ENCODE peak calls at places on chromosomes 12 and 14, in ten cellular contexts. One of them, this sample, is unnamed.

GRCh38 chr12:52824741-52825410 is 9.2 kb downstream of the KRT79 start:
- DNase-seq in tibial nerve: no peak
- DNase-seq in HCT116: no peak
- DNase-seq in A673: no peak
- DNase-seq in pancreas: no peak
- DNase-seq in IMR-90: no peak
- DNase-seq in stomach: no peak
- DNase-seq in brain microvascular endothelial cell: no peak
- DNase-seq in testis: no peak
- DNase-seq in H1: no peak
- DNase-seq in this sample: no peak

GRCh38 chr14:87131879-87132278 is 861.1 kb downstream of the GALC start:
- DNase-seq in stomach: no peak
- DNase-seq in IMR-90: peak
- DNase-seq in testis: no peak
- DNase-seq in tibial nerve: no peak
- DNase-seq in HCT116: no peak
- DNase-seq in brain microvascular endothelial cell: no peak
- DNase-seq in pancreas: no peak
- DNase-seq in A673: peak
- DNase-seq in H1: no peak
- DNase-seq in this sample: no peak

GRCh38 chr12:124778411-124778810 is 85.3 kb downstream of the SCARB1 start:
- DNase-seq in brain microvascular endothelial cell: no peak
- DNase-seq in tibial nerve: no peak
- DNase-seq in H1: no peak
- DNase-seq in stomach: no peak
- DNase-seq in pancreas: no peak
- DNase-seq in HCT116: no peak
- DNase-seq in A673: no peak
- DNase-seq in IMR-90: no peak
- DNase-seq in testis: no peak
- DNase-seq in this sample: no peak

GRCh38 chr12:79549531-79550271 is 141.1 kb downstream of the PAWR start:
- DNase-seq in testis: no peak
- DNase-seq in pancreas: no peak
- DNase-seq in A673: no peak
- DNase-seq in brain microvascular endothelial cell: peak
- DNase-seq in HCT116: no peak
- DNase-seq in stomach: no peak
- DNase-seq in IMR-90: peak
- DNase-seq in tibial nerve: no peak
- DNase-seq in H1: no peak
- DNase-seq in this sample: no peak

GRCh38 chr14:33039321-33039720 is 100.6 kb downstream of the NPAS3 start:
- DNase-seq in stomach: no peak
- DNase-seq in pancreas: no peak
- DNase-seq in testis: no peak
- DNase-seq in H1: no peak
- DNase-seq in IMR-90: no peak
- DNase-seq in brain microvascular endothelial cell: no peak
- DNase-seq in HCT116: no peak
- DNase-seq in tibial nerve: no peak
- DNase-seq in A673: no peak
- DNase-seq in this sample: no peak

GRCh38 chr12:99609455-99610181 is 37.9 kb upstream of the GARIN6 start:
- DNase-seq in pancreas: no peak
- DNase-seq in H1: no peak
- DNase-seq in tibial nerve: no peak
- DNase-seq in A673: no peak
- DNase-seq in IMR-90: no peak
- DNase-seq in stomach: no peak
- DNase-seq in testis: no peak
- DNase-seq in HCT116: no peak
- DNase-seq in brain microvascular endothelial cell: no peak
- DNase-seq in this sample: no peak

GRCh38 chr12:11875414-11875935 is 195.3 kb upstream of the BCL2L14 start:
- DNase-seq in stomach: no peak
- DNase-seq in pancreas: no peak
- DNase-seq in brain microvascular endothelial cell: no peak
- DNase-seq in HCT116: peak
- DNase-seq in IMR-90: no peak
- DNase-seq in testis: no peak
- DNase-seq in A673: peak
- DNase-seq in tibial nerve: no peak
- DNase-seq in H1: no peak
- DNase-seq in this sample: no peak

GRCh38 chr14:68943107-68943506 is 36.0 kb downstream of the ACTN1 start:
- DNase-seq in tibial nerve: no peak
- DNase-seq in IMR-90: peak
- DNase-seq in HCT116: no peak
- DNase-seq in pancreas: no peak
- DNase-seq in brain microvascular endothelial cell: no peak
- DNase-seq in H1: no peak
- DNase-seq in stomach: no peak
- DNase-seq in testis: no peak
- DNase-seq in A673: no peak
- DNase-seq in this sample: no peak

GRCh38 chr12:102669056-102669455 is 188.7 kb upstream of the IGF1 start:
- DNase-seq in testis: no peak
- DNase-seq in tibial nerve: no peak
- DNase-seq in HCT116: no peak
- DNase-seq in IMR-90: no peak
- DNase-seq in H1: no peak
- DNase-seq in brain microvascular endothelial cell: no peak
- DNase-seq in pancreas: no peak
- DNase-seq in stomach: no peak
- DNase-seq in A673: no peak
- DNase-seq in this sample: no peak

GRCh38 chr14:24938593-24938992 is 111.4 kb downstream of the STXBP6 start:
- DNase-seq in pancreas: no peak
- DNase-seq in H1: no peak
- DNase-seq in tibial nerve: no peak
- DNase-seq in testis: no peak
- DNase-seq in brain microvascular endothelial cell: no peak
- DNase-seq in A673: no peak
- DNase-seq in HCT116: no peak
- DNase-seq in stomach: no peak
- DNase-seq in IMR-90: peak
- DNase-seq in this sample: no peak

GRCh38 chr12:109625131-109625559 is 51.6 kb downstream of the MVK start:
- DNase-seq in brain microvascular endothelial cell: peak
- DNase-seq in A673: no peak
- DNase-seq in IMR-90: peak
- DNase-seq in pancreas: no peak
- DNase-seq in tibial nerve: no peak
- DNase-seq in testis: peak
- DNase-seq in stomach: no peak
- DNase-seq in H1: no peak
- DNase-seq in HCT116: peak
- DNase-seq in this sample: peak

GRCh38 chr12:95116773-95117172 is 43.4 kb upstream of the NR2C1 start:
- DNase-seq in HCT116: peak
- DNase-seq in pancreas: no peak
- DNase-seq in tibial nerve: no peak
- DNase-seq in stomach: no peak
- DNase-seq in IMR-90: no peak
- DNase-seq in brain microvascular endothelial cell: no peak
- DNase-seq in A673: no peak
- DNase-seq in testis: no peak
- DNase-seq in H1: no peak
- DNase-seq in this sample: no peak

GRCh38 chr12:1804545-1805332 is 15.6 kb upstream of the LRTM2 start:
- DNase-seq in testis: peak
- DNase-seq in IMR-90: peak
- DNase-seq in HCT116: peak
- DNase-seq in pancreas: peak
- DNase-seq in H1: peak
- DNase-seq in stomach: peak
- DNase-seq in brain microvascular endothelial cell: peak
- DNase-seq in A673: peak
- DNase-seq in tibial nerve: peak
- DNase-seq in this sample: peak

DNA sequence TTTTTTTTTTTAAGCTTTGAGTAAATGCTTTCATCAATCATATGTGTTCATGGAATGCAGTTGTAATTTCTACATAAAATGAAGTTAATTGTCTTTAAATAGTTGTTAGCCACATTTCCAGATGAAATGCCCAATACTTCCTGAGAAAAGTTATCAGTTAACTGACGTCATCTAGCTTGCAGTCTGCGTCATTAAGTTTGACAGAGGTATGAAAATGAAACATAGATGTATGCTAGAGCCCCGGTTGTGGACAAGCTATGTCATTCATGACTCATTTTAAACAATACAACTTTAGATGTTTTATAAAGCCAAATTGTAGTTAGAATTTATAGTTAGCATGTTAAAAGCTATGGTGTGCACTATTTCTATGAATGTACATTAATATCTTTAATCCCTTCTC is 90.7 kb downstream of the PLEKHA5 start:
- DNase-seq in IMR-90: peak
- DNase-seq in H1: no peak
- DNase-seq in brain microvascular endothelial cell: peak
- DNase-seq in stomach: no peak
- DNase-seq in testis: no peak
- DNase-seq in pancreas: no peak
- DNase-seq in A673: peak
- DNase-seq in HCT116: no peak
- DNase-seq in tibial nerve: no peak
- DNase-seq in this sample: no peak
- H3K27ac ChIP-seq in IMR-90: no peak
- H3K27ac ChIP-seq in H1: no peak
- H3K27ac ChIP-seq in brain microvascular endothelial cell: peak
- H3K27ac ChIP-seq in stomach: no peak
- H3K27ac ChIP-seq in testis: no peak
- H3K27ac ChIP-seq in pancreas: no peak
- H3K27ac ChIP-seq in A673: no peak
- H3K27ac ChIP-seq in HCT116: no peak
- H3K27ac ChIP-seq in tibial nerve: no peak
- H3K27ac ChIP-seq in this sample: no peak

GRCh38 chr14:103448097-103448496 is 62.9 kb downstream of the MARK3 start:
- DNase-seq in tibial nerve: no peak
- DNase-seq in testis: no peak
- DNase-seq in brain microvascular endothelial cell: no peak
- DNase-seq in IMR-90: peak
- DNase-seq in A673: no peak
- DNase-seq in pancreas: no peak
- DNase-seq in HCT116: no peak
- DNase-seq in stomach: no peak
- DNase-seq in H1: no peak
- DNase-seq in this sample: no peak

GRCh38 chr14:103445783-103446182 is 60.6 kb downstream of the MARK3 start:
- DNase-seq in brain microvascular endothelial cell: no peak
- DNase-seq in HCT116: no peak
- DNase-seq in H1: no peak
- DNase-seq in pancreas: no peak
- DNase-seq in IMR-90: no peak
- DNase-seq in testis: no peak
- DNase-seq in A673: no peak
- DNase-seq in stomach: no peak
- DNase-seq in tibial nerve: no peak
- DNase-seq in this sample: no peak

GRCh38 chr14:103443106-103443505 is 57.9 kb downstream of the MARK3 start:
- DNase-seq in IMR-90: no peak
- DNase-seq in A673: no peak
- DNase-seq in tibial nerve: no peak
- DNase-seq in stomach: no peak
- DNase-seq in H1: no peak
- DNase-seq in brain microvascular endothelial cell: no peak
- DNase-seq in pancreas: no peak
- DNase-seq in HCT116: no peak
- DNase-seq in testis: no peak
- DNase-seq in this sample: no peak

GRCh38 chr14:103442288-103442687 is 57.1 kb downstream of the MARK3 start:
- DNase-seq in IMR-90: peak
- DNase-seq in stomach: no peak
- DNase-seq in H1: no peak
- DNase-seq in A673: no peak
- DNase-seq in HCT116: no peak
- DNase-seq in testis: no peak
- DNase-seq in tibial nerve: no peak
- DNase-seq in pancreas: no peak
- DNase-seq in brain microvascular endothelial cell: no peak
- DNase-seq in this sample: no peak

DNA sequence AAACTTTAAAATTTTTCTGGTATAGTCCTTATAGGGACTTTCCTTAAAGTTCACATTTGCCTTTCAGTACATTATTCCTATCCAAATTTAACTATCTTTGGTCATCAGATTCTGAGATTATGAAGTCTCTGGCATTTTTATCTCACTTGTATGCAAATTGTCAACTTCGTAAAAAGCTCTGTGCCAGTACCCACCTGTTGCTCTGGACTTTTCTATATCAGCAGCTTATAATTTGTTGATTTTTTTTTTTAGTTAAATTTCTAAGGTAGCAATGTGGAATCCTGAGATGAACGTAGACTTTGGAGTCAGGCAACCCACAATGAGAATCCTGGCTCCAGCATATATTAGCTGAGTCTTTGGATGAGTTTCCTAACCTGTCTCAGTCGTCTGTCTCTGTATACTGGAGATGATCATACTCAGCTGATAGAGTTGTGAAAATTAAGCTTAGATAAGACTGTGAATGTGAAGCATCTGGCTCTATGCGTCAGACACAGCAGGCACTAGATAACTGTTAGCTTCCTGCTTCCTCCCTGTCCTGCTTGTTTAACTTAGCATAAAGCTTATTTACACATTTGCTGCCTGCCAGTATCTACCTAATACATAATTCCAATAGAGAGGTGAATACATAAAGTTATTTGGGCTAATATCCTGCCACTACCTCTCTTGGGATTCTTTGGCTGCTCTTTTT is 59.8 kb downstream of the MARK3 start:
- DNase-seq in brain microvascular endothelial cell: peak
- DNase-seq in pancreas: no peak
- DNase-seq in H1: no peak
- DNase-seq in testis: no peak
- DNase-seq in IMR-90: peak
- DNase-seq in A673: peak
- DNase-seq in stomach: no peak
- DNase-seq in tibial nerve: no peak
- DNase-seq in HCT116: no peak
- DNase-seq in this sample: no peak
- H3K27ac ChIP-seq in brain microvascular endothelial cell: peak
- H3K27ac ChIP-seq in pancreas: peak
- H3K27ac ChIP-seq in H1: no peak
- H3K27ac ChIP-seq in testis: no peak
- H3K27ac ChIP-seq in IMR-90: no peak
- H3K27ac ChIP-seq in A673: peak
- H3K27ac ChIP-seq in stomach: no peak
- H3K27ac ChIP-seq in tibial nerve: no peak
- H3K27ac ChIP-seq in HCT116: no peak
- H3K27ac ChIP-seq in this sample: peak

GRCh38 chr14:52220924-52221802 is 46.3 kb upstream of the PTGDR start:
- DNase-seq in brain microvascular endothelial cell: no peak
- DNase-seq in A673: no peak
- DNase-seq in H1: no peak
- DNase-seq in testis: no peak
- DNase-seq in pancreas: no peak
- DNase-seq in tibial nerve: no peak
- DNase-seq in IMR-90: no peak
- DNase-seq in stomach: no peak
- DNase-seq in HCT116: no peak
- DNase-seq in this sample: no peak
- H3K27ac ChIP-seq in brain microvascular endothelial cell: no peak
- H3K27ac ChIP-seq in A673: no peak
- H3K27ac ChIP-seq in H1: no peak
- H3K27ac ChIP-seq in testis: no peak
- H3K27ac ChIP-seq in pancreas: no peak
- H3K27ac ChIP-seq in tibial nerve: no peak
- H3K27ac ChIP-seq in IMR-90: no peak
- H3K27ac ChIP-seq in stomach: no peak
- H3K27ac ChIP-seq in HCT116: no peak
- H3K27ac ChIP-seq in this sample: no peak

GRCh38 chr14:102278631-102278935 is 26.4 kb downstream of the MOK start:
- DNase-seq in A673: no peak
- DNase-seq in stomach: no peak
- DNase-seq in tibial nerve: no peak
- DNase-seq in testis: no peak
- DNase-seq in H1: no peak
- DNase-seq in IMR-90: no peak
- DNase-seq in brain microvascular endothelial cell: no peak
- DNase-seq in HCT116: no peak
- DNase-seq in pancreas: no peak
- DNase-seq in this sample: no peak
- H3K27ac ChIP-seq in A673: no peak
- H3K27ac ChIP-seq in stomach: no peak
- H3K27ac ChIP-seq in tibial nerve: no peak
- H3K27ac ChIP-seq in testis: no peak
- H3K27ac ChIP-seq in H1: no peak
- H3K27ac ChIP-seq in IMR-90: peak
- H3K27ac ChIP-seq in brain microvascular endothelial cell: peak
- H3K27ac ChIP-seq in HCT116: peak
- H3K27ac ChIP-seq in pancreas: no peak
- H3K27ac ChIP-seq in this sample: no peak

This sample was measured in psoas muscle.